ENCODE peak calls at places on chromosomes 16 and 17, in six cellular contexts. N is A549, V is WTC11, E is HCT116, T is SK-N-SH, R is NB4. U is an unnamed sample.

GRCh38 chr16:54027126-54027922 is 259.3 kb downstream of the IRX3 start:
- DNase-seq in N (peak), V (no peak), E (no peak), T (peak), R (no peak), U (peak)

GRCh38 chr16:75481475-75481874 is 13.8 kb downstream of the CHST6 start:
- DNase-seq in N (peak), V (no peak), E (no peak), T (no peak), R (no peak), U (no peak)

GRCh38 chr17:32875904-32876413 is 965 bp downstream of the MYO1D start:
- DNase-seq in N (no peak), V (no peak), E (no peak), T (no peak), R (no peak), U (peak)

GRCh38 chr16:68664297-68664696 is 19.2 kb downstream of the CDH3 start:
- DNase-seq in N (no peak), V (no peak), E (no peak), T (no peak), R (no peak), U (no peak)

GRCh38 chr16:28925386-28926228 is 569 bp upstream of the RABEP2 start:
- DNase-seq in N (peak), V (no peak), E (peak), T (no peak), R (peak), U (peak)

GRCh38 chr17:34275881-34276280 is 5.9 kb downstream of the CCL7 start:
- DNase-seq in N (peak), V (no peak), E (no peak), T (no peak), R (no peak), U (peak)

GRCh38 chr17:42944211-42944610 is 20.0 kb downstream of the AARSD1 start:
- DNase-seq in N (no peak), V (no peak), E (no peak), T (no peak), R (no peak), U (peak)

GRCh38 chr17:8122923-8123694 is 797 bp downstream of the HES7 start:
- DNase-seq in N (peak), V (peak), E (no peak), T (peak), R (peak), U (peak)

GRCh38 chr17:68197091-68197996 is 50.5 kb upstream of the AMZ2 start:
- DNase-seq in N (no peak), V (peak), E (no peak), T (peak), R (no peak), U (no peak)

GRCh38 chr17:9195346-9195870 is 174.1 kb downstream of the NTN1 start:
- DNase-seq in N (no peak), V (no peak), E (no peak), T (no peak), R (no peak), U (no peak)

GRCh38 chr16:86343111-86343642 is 167.2 kb upstream of the FOXF1 start:
- DNase-seq in N (no peak), V (no peak), E (no peak), T (peak), R (no peak), U (peak)

GRCh38 chr16:83542491-83542890 is 265.3 kb upstream of the HSBP1 start:
- DNase-seq in N (no peak), V (no peak), E (no peak), T (no peak), R (no peak), U (no peak)

GRCh38 chr16:27334192-27334764 is 20.5 kb downstream of the IL4R start:
- DNase-seq in N (no peak), V (no peak), E (no peak), T (no peak), R (no peak), U (no peak)

GRCh38 chr17:51118330-51119195 is 2.1 kb downstream of the SPAG9 start:
- DNase-seq in N (peak), V (no peak), E (no peak), T (peak), R (no peak), U (peak)

GRCh38 chr16:85286970-85287814 is 174.9 kb upstream of the CIBAR2 start:
- DNase-seq in N (no peak), V (no peak), E (no peak), T (peak), R (peak), U (no peak)

GRCh38 chr16:56632160-56632847 is at the start of gene MT1M:
- DNase-seq in N (no peak), V (peak), E (no peak), T (peak), R (no peak), U (no peak)

GRCh38 chr16:58002411-58002790 is 1.2 kb downstream of the USB1 start:
- DNase-seq in N (no peak), V (no peak), E (no peak), T (no peak), R (no peak), U (no peak)

GRCh38 chr16:4253394-4254150 is 11.7 kb upstream of the SRL start:
- DNase-seq in N (peak), V (peak), E (peak), T (peak), R (peak), U (peak)

GRCh38 chr16:4262303-4262835 is 10.5 kb downstream of the TFAP4 start:
- DNase-seq in N (no peak), V (no peak), E (no peak), T (peak), R (no peak), U (no peak)

GRCh38 chr16:4260360-4260759 is 12.5 kb downstream of the TFAP4 start:
- DNase-seq in N (no peak), V (no peak), E (no peak), T (no peak), R (no peak), U (no peak)

GRCh38 chr16:4261557-4262172 is 11.2 kb downstream of the TFAP4 start:
- DNase-seq in N (peak), V (peak), E (peak), T (peak), R (peak), U (peak)

DNA sequence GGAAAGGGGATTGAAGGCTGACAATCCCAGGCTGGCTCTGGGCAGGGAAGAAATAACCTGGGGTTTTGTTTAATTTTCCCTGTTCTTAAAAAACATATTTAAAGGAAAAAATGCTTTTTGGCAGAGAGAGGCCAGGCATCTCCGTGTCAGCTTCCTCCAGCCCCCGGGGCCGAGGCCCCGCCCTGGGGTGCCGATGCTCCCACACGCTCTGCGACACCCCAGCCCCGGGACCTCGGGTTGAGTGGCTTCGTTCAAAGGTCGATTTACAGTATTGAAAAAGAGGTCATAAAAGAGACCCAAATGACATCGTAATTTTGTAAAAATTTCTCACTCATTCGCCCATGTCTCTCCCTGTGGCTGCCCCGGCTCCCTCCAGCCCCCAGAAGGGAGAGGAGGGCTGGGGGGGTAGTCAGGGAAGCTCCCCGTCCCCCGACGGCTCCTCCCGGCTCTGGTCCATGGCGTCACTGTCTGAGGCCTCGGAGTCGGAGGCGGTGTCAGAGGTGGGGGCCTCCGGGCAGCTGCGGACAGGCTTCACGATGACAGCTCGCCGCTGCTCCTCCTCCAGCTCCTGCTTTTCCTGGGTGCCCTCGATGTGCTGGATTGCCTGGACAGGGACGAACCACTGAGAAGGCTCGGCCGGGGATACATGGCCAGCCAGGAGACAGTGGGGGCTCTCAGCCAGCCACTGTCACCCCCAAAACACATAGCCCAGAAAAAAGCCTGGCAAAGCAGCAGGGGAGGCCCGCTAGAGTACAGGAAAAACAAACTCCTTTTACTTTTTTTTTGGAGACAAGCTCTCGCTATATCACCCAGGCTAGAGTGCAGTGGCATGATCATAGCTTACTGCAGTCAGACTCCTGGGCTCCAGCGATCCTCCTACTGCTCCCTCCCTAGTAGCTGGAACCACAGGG is 14.9 kb downstream of the TFAP4 start:
- DNase-seq in N (no peak), V (no peak), E (no peak), T (no peak), R (no peak), U (no peak)
- TF ChIP-seq MAX in N (no peak), V (no peak), E (no peak), T (no peak), R (no peak), U (no peak)

GRCh38 chr17:29042679-29043538 is at the start of gene PIPOX:
- DNase-seq in N (peak), V (peak), E (no peak), T (peak), R (peak), U (peak)
- TF ChIP-seq CTCF in N (no peak), V (no peak), E (no peak), T (peak), R (no peak), U (peak)

GRCh38 chr17:64278614-64279013 is 15.6 kb upstream of the TEX2 start:
- DNase-seq in N (peak), V (no peak), E (peak), T (no peak), R (peak), U (peak)
- TF ChIP-seq MAX in N (no peak), V (no peak), E (no peak), T (no peak), R (no peak), U (peak)

GRCh38 chr16:14308357-14308723 is 237.2 kb downstream of the MRTFB start:
- DNase-seq in N (no peak), V (no peak), E (no peak), T (no peak), R (no peak), U (no peak)

GRCh38 chr16:14306485-14307058 is 235.5 kb downstream of the MRTFB start:
- DNase-seq in N (no peak), V (no peak), E (no peak), T (no peak), R (no peak), U (no peak)

GRCh38 chr16:14307623-14308356 is 236.7 kb downstream of the MRTFB start:
- DNase-seq in N (peak), V (no peak), E (no peak), T (peak), R (peak), U (no peak)

GRCh38 chr16:14304891-14305459 is 233.9 kb downstream of the MRTFB start:
- DNase-seq in N (no peak), V (no peak), E (no peak), T (no peak), R (no peak), U (no peak)

DNA sequence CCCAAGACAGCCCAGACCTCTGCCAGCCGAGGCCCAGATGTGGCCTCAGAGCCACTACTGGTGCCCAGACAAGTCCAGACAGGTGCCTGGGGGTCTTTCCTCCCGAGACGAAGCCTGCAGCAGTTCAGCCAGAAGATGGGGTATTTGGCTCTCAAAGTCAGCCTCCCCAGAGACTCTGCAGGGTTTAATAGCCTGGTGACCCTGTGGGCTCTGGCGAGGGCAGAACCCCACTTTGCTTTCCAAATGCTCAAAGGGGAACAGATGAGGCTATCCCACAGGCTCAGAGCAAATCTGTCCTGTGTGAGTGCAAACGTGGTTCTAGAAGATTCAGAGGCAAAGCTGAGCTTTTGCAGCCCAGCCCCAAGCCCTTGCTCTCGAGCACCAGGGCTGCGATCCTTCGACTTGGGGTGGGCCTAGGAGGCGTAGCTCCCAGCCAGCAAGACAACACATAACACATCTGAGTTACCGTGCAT is 236.0 kb downstream of the MRTFB start:
- DNase-seq in N (no peak), V (peak), E (no peak), T (no peak), R (no peak), U (no peak)
- TF ChIP-seq CTCF in N (no peak), V (no peak), E (no peak), T (no peak), R (no peak), U (no peak)

GRCh38 chr16:50360779-50361178 is 8.0 kb downstream of the BRD7 start:
- DNase-seq in N (no peak), V (no peak), E (no peak), T (no peak), R (no peak), U (no peak)
- TF ChIP-seq MAX in N (no peak), V (no peak), E (no peak), T (no peak), R (no peak), U (no peak)

U was measured in endothelial cell of umbilical vein.